ENCODE peak calls at places on chromosome 21, in four cellular contexts. A is trophoblast cell, M is IMR-90, I is neuronal stem cell. F is an unnamed sample.

GRCh38 chr21:35006248-35006647 is 42.9 kb downstream of the RUNX1 start:
- DNase-seq in A (peak; percentile 24), M (no peak), I (no peak), F (no peak)

GRCh38 chr21:29938968-29939858 is 583 bp downstream of the GRIK1 start:
- DNase-seq in A (no peak), M (no peak), I (peak; percentile 41), F (peak; percentile 52)

GRCh38 chr21:37878946-37879660 is 37.2 kb downstream of the KCNJ6 start:
- DNase-seq in A (peak; percentile 92), M (peak; percentile 93), I (no peak), F (no peak)

GRCh38 chr21:46151989-46152938 is 3.1 kb downstream of the FTCD start:
- DNase-seq in A (no peak), M (no peak), I (no peak), F (peak; percentile 24)

GRCh38 chr21:39224930-39225329 is 41.7 kb upstream of the PSMG1 start:
- DNase-seq in A (no peak), M (no peak), I (no peak), F (no peak)

GRCh38 chr21:34986561-34987533 is 62.3 kb downstream of the RUNX1 start:
- DNase-seq in A (no peak), M (peak; percentile 81), I (peak; percentile 27), F (peak; percentile 36)

GRCh38 chr21:46517361-46517760 is 58.7 kb downstream of the DIP2A start:
- DNase-seq in A (no peak), M (no peak), I (no peak), F (no peak)

GRCh38 chr21:38631676-38632075 is 133.4 kb upstream of the ERG start:
- DNase-seq in A (no peak), M (no peak), I (no peak), F (no peak)

GRCh38 chr21:35924714-35925301 is 135.5 kb downstream of the SETD4 start:
- DNase-seq in A (no peak), M (peak; percentile 96), I (no peak), F (no peak)

GRCh38 chr21:14613496-14613895 is 67.4 kb upstream of the SAMSN1 start:
- DNase-seq in A (no peak), M (no peak), I (no peak), F (no peak)

GRCh38 chr21:26883768-26884167 is 38.6 kb upstream of the ADAMTS1 start:
- DNase-seq in A (no peak), M (peak; percentile 15), I (no peak), F (no peak)

GRCh38 chr21:36846624-36847023 is 119.8 kb downstream of the HLCS start:
- DNase-seq in A (no peak), M (peak; percentile 29), I (no peak), F (no peak)

GRCh38 chr21:14843991-14844390 is 220.8 kb downstream of the NRIP1 start:
- DNase-seq in A (peak; percentile 47), M (peak; percentile 53), I (no peak), F (no peak)

GRCh38 chr21:42779431-42779861 is 99.9 kb downstream of the WDR4 start:
- DNase-seq in A (no peak), M (no peak), I (no peak), F (no peak)

GRCh38 chr21:42781150-42781980 is 98.0 kb downstream of the WDR4 start:
- DNase-seq in A (peak; percentile 23), M (no peak), I (no peak), F (peak; percentile 77)

GRCh38 chr21:42782723-42783247 is 96.6 kb downstream of the WDR4 start:
- DNase-seq in A (no peak), M (no peak), I (no peak), F (no peak)

GRCh38 chr21:42784276-42784675 is 95.1 kb downstream of the WDR4 start:
- DNase-seq in A (no peak), M (no peak), I (no peak), F (no peak)

DNA sequence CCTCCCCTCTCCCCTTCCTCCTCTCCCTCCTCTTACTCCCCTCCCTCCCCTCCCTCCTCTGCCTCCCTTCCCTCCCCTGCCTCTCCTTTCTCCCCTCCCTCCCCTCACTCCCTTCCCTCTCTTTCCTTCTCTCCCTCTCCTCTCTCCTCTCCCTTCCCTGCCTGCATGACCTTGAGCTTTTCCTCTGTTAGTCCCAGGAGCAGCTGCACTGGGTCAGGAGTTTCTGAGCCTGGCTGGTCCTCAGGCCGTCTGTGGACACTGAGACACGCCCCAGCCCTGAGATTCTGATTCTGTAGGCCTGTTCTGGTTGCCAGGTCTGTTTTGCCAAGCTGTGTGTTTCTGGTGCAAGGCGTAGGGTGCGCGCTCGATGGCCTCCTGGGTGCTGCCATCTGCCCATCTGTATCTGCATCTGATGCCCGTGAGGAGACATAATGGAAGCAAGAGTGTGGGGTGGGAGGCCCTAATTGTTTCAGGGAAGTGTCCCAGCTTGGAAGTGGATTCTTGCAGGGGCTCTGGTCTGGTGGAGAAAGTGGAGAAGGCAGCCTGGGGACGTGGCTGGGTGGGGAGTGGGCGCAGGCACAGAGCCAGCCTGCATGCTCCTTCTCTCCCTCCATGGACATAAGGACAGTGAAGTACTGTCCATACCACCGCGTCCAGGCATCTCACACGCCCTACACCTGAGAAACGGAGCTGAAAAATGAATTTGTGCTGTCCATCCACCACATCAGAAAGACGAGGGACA is 97.2 kb downstream of the WDR4 start:
- DNase-seq in A (no peak), M (no peak), I (no peak), F (no peak)
- H3K18ac ChIP-seq in A (peak overlapping the region; percentile 26), M (no peak overlapping the region), I (peak overlapping the region; percentile 23), F (no peak overlapping the region)

GRCh38 chr21:44964381-44964780 is 24.6 kb downstream of the SLX9 start:
- DNase-seq in A (no peak), M (no peak), I (no peak), F (no peak)

GRCh38 chr21:44965251-44966022 is 25.6 kb downstream of the SLX9 start:
- DNase-seq in A (no peak), M (peak; percentile 94), I (no peak), F (no peak)

GRCh38 chr21:44969066-44969649 is 29.3 kb downstream of the SLX9 start:
- DNase-seq in A (peak; percentile 77), M (no peak), I (no peak), F (no peak)

GRCh38 chr21:44967082-44968047 is 27.5 kb downstream of the SLX9 start:
- DNase-seq in A (no peak), M (no peak), I (no peak), F (no peak)

DNA sequence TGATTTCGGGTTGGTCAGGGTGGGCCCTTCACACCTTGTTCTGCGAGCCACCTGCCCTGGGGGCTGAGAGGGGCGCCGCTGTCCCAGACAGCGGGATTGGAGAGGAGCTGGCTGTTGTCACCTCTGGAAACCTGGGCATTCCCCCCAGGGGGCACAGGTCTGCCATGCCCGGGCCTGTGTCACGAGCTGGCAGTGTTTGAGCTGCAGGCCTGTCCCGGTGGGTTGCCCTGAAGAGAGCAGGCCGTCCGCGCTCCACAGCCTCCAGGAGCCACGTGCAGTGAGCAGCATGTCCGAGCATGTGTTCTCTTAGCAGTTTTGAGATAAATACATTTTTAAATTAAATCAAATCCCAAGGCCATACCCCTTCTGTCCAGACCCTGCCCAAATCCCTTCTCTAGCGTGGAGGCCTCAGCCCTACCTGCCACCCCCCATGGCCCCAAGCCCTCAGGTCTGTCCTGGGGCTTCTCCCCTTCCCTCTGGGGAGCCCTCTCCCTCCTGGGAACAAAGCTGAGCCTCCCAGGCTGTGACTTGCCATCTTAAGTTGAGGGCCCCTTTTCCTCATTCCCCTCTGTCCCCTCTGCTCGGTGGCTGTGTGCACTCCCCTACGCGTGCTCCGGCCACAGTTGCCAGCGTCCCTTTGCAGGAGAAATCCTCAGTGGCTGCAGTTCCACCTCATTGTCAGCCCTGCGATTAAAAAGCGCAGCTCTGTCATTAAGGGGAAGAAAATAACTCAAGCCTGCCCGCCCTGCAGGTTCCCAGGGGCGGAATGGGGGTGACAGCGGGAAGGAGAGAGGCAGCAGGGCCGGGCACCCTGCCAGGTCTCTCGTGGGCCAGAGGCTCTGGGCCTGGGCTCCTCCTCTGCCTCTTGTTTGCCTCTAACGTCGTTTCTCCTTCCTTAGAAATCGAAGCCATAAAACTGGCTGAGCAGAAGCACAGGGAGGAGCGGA is 26.6 kb downstream of the SLX9 start:
- DNase-seq in A (no peak), M (no peak), I (no peak), F (no peak)
- H3K27ac ChIP-seq in A (no peak overlapping the region), M (no peak overlapping the region), I (no peak overlapping the region), F (no peak overlapping the region)

GRCh38 chr21:33734326-33734725 is 92.0 kb downstream of the ITSN1 start:
- DNase-seq in A (peak; percentile 51), M (peak; percentile 58), I (no peak), F (no peak)

GRCh38 chr21:33734818-33735217 is 92.5 kb downstream of the ITSN1 start:
- DNase-seq in A (no peak), M (no peak), I (no peak), F (no peak)

GRCh38 chr21:33732038-33732437 is 89.7 kb downstream of the ITSN1 start:
- DNase-seq in A (peak; percentile 81), M (no peak), I (no peak), F (no peak)

GRCh38 chr21:33739701-33740100 is 97.4 kb downstream of the ITSN1 start:
- DNase-seq in A (peak; percentile 45), M (no peak), I (no peak), F (no peak)

GRCh38 chr21:33736569-33736968 is 94.3 kb downstream of the ITSN1 start:
- DNase-seq in A (no peak), M (no peak), I (no peak), F (no peak)
- H3K18ac ChIP-seq in A (no peak overlapping the region), M (no peak overlapping the region), I (no peak overlapping the region), F (no peak overlapping the region)

DNA sequence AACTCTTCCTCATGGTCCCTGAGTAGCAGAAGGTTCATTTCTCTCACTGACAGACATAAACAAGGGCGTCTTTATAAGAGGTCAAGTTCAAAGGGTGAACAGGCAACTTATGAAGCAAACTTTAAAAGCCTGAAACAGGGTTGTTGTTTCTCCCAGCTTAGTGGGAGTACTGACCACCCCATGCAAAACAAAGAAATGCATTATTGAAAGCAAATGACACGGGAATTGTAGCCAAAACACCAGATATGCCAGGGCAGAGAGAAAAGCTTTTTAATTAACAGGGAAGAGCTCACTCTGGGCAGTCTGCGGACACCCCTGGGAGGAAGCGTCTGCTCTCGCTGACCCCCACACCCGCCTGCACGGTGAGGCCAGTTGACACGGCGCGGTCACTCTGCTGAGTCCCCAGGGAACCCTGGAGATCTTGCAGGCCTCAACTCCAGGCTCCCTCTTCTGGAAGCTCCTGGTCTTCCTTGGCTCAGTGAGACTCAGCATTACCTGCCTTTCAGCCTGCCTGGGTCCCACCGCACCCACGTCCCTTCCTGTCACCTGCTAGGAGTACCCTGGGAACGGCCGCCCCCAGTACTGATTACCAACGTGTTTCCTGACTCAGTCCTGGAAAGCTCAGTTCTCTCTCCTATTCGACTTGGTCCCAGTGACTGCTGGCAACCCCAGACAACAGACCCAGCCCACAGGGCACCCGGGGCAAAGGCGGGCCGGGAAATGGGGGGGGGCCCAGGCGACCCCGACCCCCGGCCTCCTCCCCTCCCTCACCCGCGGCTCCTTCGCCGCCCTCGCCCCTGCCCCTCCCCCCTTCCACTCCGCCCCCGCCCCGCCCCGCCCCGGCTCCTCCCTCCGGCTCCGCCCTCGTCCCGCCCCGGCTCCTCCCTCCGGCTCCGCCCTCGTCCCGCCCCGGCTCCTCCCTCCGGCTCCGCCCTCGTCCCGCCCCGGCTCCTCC is 972 bp downstream of the CFAP410 start:
- DNase-seq in A (peak; percentile 54), M (peak; percentile 47), I (peak; percentile 53), F (peak; percentile 90)
- H3K27ac ChIP-seq in A (peak overlapping the region; percentile 1), M (peak overlapping the region; percentile 82), I (no peak overlapping the region), F (no peak overlapping the region)

DNA sequence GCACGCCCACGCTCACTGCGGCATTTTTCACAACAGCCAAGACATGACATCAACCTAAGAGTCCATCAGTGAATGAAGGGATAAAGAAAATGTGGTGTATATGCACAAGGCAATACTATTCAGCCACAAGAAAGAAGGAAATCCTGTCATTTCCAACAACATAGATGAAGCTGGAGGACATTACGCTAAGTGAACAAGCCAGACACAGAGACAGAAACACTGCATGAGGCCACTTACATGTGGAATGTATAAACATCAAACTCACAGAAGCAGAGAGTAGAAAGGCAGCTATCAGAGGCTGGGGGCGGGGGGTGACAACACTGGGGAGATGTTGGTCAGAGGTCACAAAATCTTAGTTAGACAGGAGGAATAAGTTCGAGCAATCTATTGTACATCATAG is 20.9 kb downstream of the TMPRSS2 start:
- DNase-seq in A (no peak), M (no peak), I (no peak), F (no peak)
- H3K18ac ChIP-seq in A (no peak overlapping the region), M (no peak overlapping the region), I (no peak overlapping the region), F (no peak overlapping the region)

F was measured in H9.